ENCODE peak calls at places on chromosome 15, in seven cellular contexts. G is WTC11, K is B cell, R is HFFc6, T is endothelial cell, C is GM20000, D is RWPE2. B is an unnamed sample.

GRCh38 chr15:96268421-96269204 is 61.9 kb upstream of the NR2F2 start:
- DNase-seq in G (no peak), K (no peak), R (peak), T (no peak), C (no peak), D (no peak), B (no peak)

GRCh38 chr15:63405683-63406456 is 24.2 kb upstream of the CA12 start:
- DNase-seq in G (no peak), K (no peak), R (no peak), T (no peak), C (no peak), D (no peak), B (no peak)

GRCh38 chr15:45631831-45632230 is 3.0 kb upstream of the SQOR start:
- DNase-seq in G (no peak), K (no peak), R (peak), T (no peak), C (no peak), D (no peak), B (no peak)

GRCh38 chr15:41791970-41792637 is 17.8 kb downstream of the MAPKBP1 start:
- DNase-seq in G (no peak), K (no peak), R (no peak), T (no peak), C (no peak), D (no peak), B (no peak)

GRCh38 chr15:75775296-75776074 is 62.8 kb upstream of the CSPG4 start:
- DNase-seq in G (peak), K (no peak), R (no peak), T (no peak), C (no peak), D (no peak), B (no peak)

GRCh38 chr15:66963710-66964109 is 101.7 kb upstream of the SMAD3 start:
- DNase-seq in G (no peak), K (no peak), R (no peak), T (no peak), C (no peak), D (no peak), B (no peak)

GRCh38 chr15:34514251-34514760 is 69.1 kb downstream of the GOLGA8B start:
- DNase-seq in G (peak), K (peak), R (no peak), T (peak), C (peak), D (no peak), B (peak)

GRCh38 chr15:98649621-98649995 is 1.3 kb downstream of the IGF1R start:
- DNase-seq in G (no peak), K (peak), R (no peak), T (peak), C (peak), D (no peak), B (peak)

GRCh38 chr15:29090617-29091466 is 178.8 kb downstream of the NSMCE3 start:
- DNase-seq in G (peak), K (peak), R (no peak), T (peak), C (no peak), D (peak), B (no peak)

GRCh38 chr15:94232107-94232506 is 746 bp downstream of the MCTP2 start:
- DNase-seq in G (no peak), K (peak), R (no peak), T (no peak), C (no peak), D (no peak), B (no peak)

GRCh38 chr15:35580606-35581005 is 34.6 kb upstream of the DPH6 start:
- DNase-seq in G (no peak), K (no peak), R (no peak), T (no peak), C (no peak), D (no peak), B (no peak)

GRCh38 chr15:65666257-65666656 is 44.5 kb downstream of the SLC24A1 start:
- DNase-seq in G (no peak), K (no peak), R (peak), T (no peak), C (no peak), D (no peak), B (no peak)

GRCh38 chr15:75508741-75509532 is 57.4 kb upstream of the SIN3A start:
- DNase-seq in G (no peak), K (peak), R (peak), T (peak), C (peak), D (no peak), B (no peak)

GRCh38 chr15:44811347-44811746 is 75.0 kb downstream of the TRIM69 start:
- DNase-seq in G (no peak), K (no peak), R (no peak), T (no peak), C (no peak), D (no peak), B (no peak)

GRCh38 chr15:67783303-67783702 is 42.0 kb upstream of the SKOR1 start:
- DNase-seq in G (no peak), K (peak), R (no peak), T (no peak), C (peak), D (no peak), B (no peak)

GRCh38 chr15:45242289-45242688 is 9.7 kb upstream of the SLC28A2 start:
- DNase-seq in G (no peak), K (peak), R (no peak), T (no peak), C (no peak), D (no peak), B (peak)

GRCh38 chr15:80264031-80264430 is 12.0 kb upstream of the CTXND1 start:
- DNase-seq in G (no peak), K (no peak), R (peak), T (no peak), C (no peak), D (no peak), B (no peak)

GRCh38 chr15:94576889-94577533 is 345.6 kb downstream of the MCTP2 start:
- DNase-seq in G (peak), K (peak), R (no peak), T (peak), C (peak), D (no peak), B (peak)

GRCh38 chr15:90869601-90870353 is 1.4 kb downstream of the FURIN start:
- DNase-seq in G (peak), K (no peak), R (peak), T (peak), C (no peak), D (peak), B (no peak)

GRCh38 chr15:71373917-71374316 is 258.6 kb downstream of the THSD4 start:
- DNase-seq in G (no peak), K (no peak), R (no peak), T (no peak), C (no peak), D (no peak), B (no peak)

GRCh38 chr15:55279746-55280351 is 9.8 kb downstream of the RAB27A start:
- DNase-seq in G (no peak), K (no peak), R (peak), T (no peak), C (peak), D (no peak), B (no peak)

GRCh38 chr15:78625621-78626280 is 5.0 kb upstream of the CHRNA3 start:
- DNase-seq in G (no peak), K (no peak), R (no peak), T (no peak), C (no peak), D (no peak), B (no peak)

GRCh38 chr15:72155021-72155621 is 36.9 kb downstream of the SENP8 start:
- DNase-seq in G (no peak), K (no peak), R (no peak), T (no peak), C (no peak), D (peak), B (no peak)

GRCh38 chr15:68564173-68564572 is 14.6 kb upstream of the CORO2B start:
- DNase-seq in G (no peak), K (no peak), R (no peak), T (no peak), C (no peak), D (peak), B (no peak)

GRCh38 chr15:49900036-49900435 is 219.0 kb downstream of the ATP8B4 start:
- DNase-seq in G (no peak), K (no peak), R (no peak), T (no peak), C (no peak), D (no peak), B (no peak)

GRCh38 chr15:73022156-73022555 is 30.1 kb upstream of the NEO1 start:
- DNase-seq in G (no peak), K (no peak), R (peak), T (no peak), C (no peak), D (no peak), B (no peak)

GRCh38 chr15:53564647-53565046 is 194.8 kb downstream of the WDR72 start:
- DNase-seq in G (no peak), K (no peak), R (no peak), T (no peak), C (no peak), D (no peak), B (no peak)

GRCh38 chr15:53573091-53573490 is 186.4 kb downstream of the WDR72 start:
- DNase-seq in G (no peak), K (no peak), R (no peak), T (no peak), C (no peak), D (no peak), B (no peak)

DNA sequence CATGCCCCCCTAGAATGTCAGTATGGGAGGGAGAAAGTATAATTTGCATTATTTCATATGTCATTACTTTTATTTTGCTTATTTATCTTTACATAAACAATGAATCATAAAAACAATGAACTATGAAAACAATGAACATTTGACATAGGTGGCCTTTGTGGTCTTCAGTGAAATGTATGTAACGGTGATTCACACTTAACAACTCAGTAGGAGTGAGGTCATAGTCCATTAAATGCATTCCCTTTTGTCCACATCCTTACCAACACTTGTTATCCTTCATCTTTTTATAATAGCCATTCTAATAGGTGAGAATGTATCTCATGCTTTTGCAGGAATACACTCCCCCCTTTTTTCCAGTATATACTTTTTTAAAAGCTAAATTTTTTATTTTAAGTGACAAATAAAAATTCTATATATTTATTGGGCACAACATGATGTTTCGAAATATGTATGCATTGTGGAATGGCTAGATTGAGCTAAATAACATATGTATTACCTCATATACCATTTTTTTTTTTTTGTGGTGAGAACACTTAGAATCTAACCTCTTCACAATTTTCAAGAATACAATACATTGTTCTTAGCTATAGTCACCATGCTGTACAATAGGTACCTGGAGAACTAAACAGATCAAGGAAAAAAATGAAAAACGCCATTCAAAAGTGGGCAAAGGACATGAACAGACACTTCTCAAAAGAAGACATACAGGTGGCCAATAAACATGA is 189.5 kb downstream of the WDR72 start:
- DNase-seq in G (no peak), K (no peak), R (no peak), T (no peak), C (no peak), D (no peak), B (no peak)
- TF ChIP-seq CTCF in G (no peak), K (no peak), R (no peak), T (no peak), C (no peak), D (no peak), B (no peak)

DNA sequence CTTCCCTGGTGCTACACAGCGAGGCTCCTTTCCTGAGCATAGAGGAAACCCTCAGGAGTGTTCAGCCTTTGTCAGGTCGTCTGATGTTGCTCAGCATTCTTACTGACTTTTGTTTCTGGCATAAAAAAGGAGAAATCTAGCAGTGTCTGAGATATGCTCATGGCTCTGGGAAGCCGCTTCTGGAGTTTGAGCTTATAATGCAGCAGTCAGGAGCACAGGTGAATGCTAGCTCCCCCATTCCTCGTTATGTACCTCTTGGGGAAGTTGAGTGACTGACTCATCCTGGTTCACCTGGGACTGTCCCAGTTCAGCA is 49.2 kb upstream of the MYZAP start:
- DNase-seq in G (no peak), K (no peak), R (no peak), T (no peak), C (no peak), D (peak), B (no peak)
- TF ChIP-seq CTCF in G (peak), K (peak), R (peak), T (no peak), C (peak), D (peak), B (no peak)

GRCh38 chr15:89358435-89358754 is 23.8 kb upstream of the POLG start:
- DNase-seq in G (peak), K (no peak), R (no peak), T (no peak), C (no peak), D (no peak), B (no peak)

GRCh38 chr15:89359471-89360293 is 25.1 kb upstream of the POLG start:
- DNase-seq in G (no peak), K (peak), R (no peak), T (no peak), C (peak), D (peak), B (no peak)

GRCh38 chr15:89358755-89359439 is 24.3 kb upstream of the POLG start:
- DNase-seq in G (peak), K (peak), R (peak), T (peak), C (peak), D (peak), B (peak)

GRCh38 chr15:89353991-89354390 is 19.4 kb upstream of the POLG start:
- DNase-seq in G (no peak), K (no peak), R (no peak), T (no peak), C (no peak), D (no peak), B (no peak)

GRCh38 chr15:89356634-89357298 is 22.1 kb upstream of the POLG start:
- DNase-seq in G (no peak), K (peak), R (no peak), T (no peak), C (peak), D (no peak), B (no peak)
- TF ChIP-seq CTCF in G (peak), K (peak), R (peak), T (peak), C (peak), D (peak), B (peak)

GRCh38 chr15:70004826-70005225 is 92.9 kb downstream of the TLE3 start:
- DNase-seq in G (no peak), K (no peak), R (no peak), T (no peak), C (no peak), D (no peak), B (no peak)
- TF ChIP-seq CTCF in G (no peak), K (no peak), R (no peak), T (no peak), C (no peak), D (no peak), B (no peak)

DNA sequence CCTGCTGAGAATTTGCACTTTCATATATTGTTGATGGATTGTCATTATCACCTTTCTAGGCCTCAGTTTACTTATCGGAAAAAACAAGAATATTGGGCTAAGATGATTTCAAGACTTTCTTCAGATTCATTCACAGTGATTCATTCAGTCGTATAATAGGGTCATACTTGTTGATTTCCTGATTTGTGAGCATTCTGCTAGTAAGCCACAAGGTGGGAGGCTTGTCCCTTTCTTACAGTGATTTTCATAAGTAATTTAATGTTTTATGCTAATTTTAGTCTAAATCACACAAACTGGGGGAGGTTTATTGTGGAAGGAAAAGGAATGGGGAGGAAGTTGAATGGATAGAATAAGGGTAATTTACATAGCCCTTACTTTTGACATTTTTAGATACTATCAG is 126.8 kb upstream of the GOLGA6L4 start:
- DNase-seq in G (no peak), K (no peak), R (peak), T (no peak), C (no peak), D (no peak), B (no peak)
- TF ChIP-seq CTCF in G (no peak), K (no peak), R (peak), T (peak), C (no peak), D (peak), B (no peak)

B was measured in glutamatergic neuron.